ENCODE peak calls at places on chromosome 12, in four cellular contexts. C, Z, M and L are unnamed samples.

GRCh38 chr12:48572326-48572725 is 2.5 kb upstream of the LALBA start:
- DNase-seq in M (no peak), Z (no peak), C (no peak), L (no peak)

GRCh38 chr12:29148065-29148957 is 767 bp upstream of the FAR2 start:
- DNase-seq in Z (peak; percentile 11), C (no peak), M (no peak), L (peak; percentile 75)

GRCh38 chr12:22435583-22435982 is 101.1 kb upstream of the ST8SIA1 start:
- DNase-seq in M (no peak), Z (no peak), C (no peak), L (no peak)

GRCh38 chr12:90024261-90024660 is 315.6 kb upstream of the ATP2B1 start:
- DNase-seq in Z (no peak), M (peak; percentile 68), C (no peak), L (peak; percentile 67)

GRCh38 chr12:117594481-117594880 is 233.1 kb upstream of the NOS1 start:
- DNase-seq in C (no peak), M (no peak), Z (no peak), L (no peak)

GRCh38 chr12:49161092-49161795 is 27.6 kb downstream of the TUBA1A start:
- DNase-seq in Z (no peak), C (no peak), M (no peak), L (no peak)

GRCh38 chr12:32273712-32274111 is 125.6 kb upstream of the FGD4 start:
- DNase-seq in C (no peak), Z (no peak), M (no peak), L (no peak)

GRCh38 chr12:119911147-119911546 is 34.0 kb upstream of the CIT start:
- DNase-seq in Z (no peak), M (peak; percentile 69), C (no peak), L (peak; percentile 88)

GRCh38 chr12:22856120-22856699 is 231.2 kb downstream of the ETNK1 start:
- DNase-seq in M (peak; percentile 2), Z (peak; percentile 52), C (no peak), L (peak; percentile 10)

GRCh38 chr12:68560823-68561422 is 49.8 kb upstream of the RAP1B start:
- DNase-seq in Z (no peak), C (no peak), M (no peak), L (no peak)

GRCh38 chr12:4580165-4580773 is 18.3 kb downstream of the DYRK4 start:
- DNase-seq in C (no peak), M (no peak), Z (no peak), L (no peak)

GRCh38 chr12:47781479-47782371 is 8.7 kb downstream of the SLC48A1 start:
- DNase-seq in C (no peak), Z (no peak), M (no peak), L (peak; percentile 37)

GRCh38 chr12:128864516-128865186 is 11.4 kb downstream of the GLT1D1 start:
- DNase-seq in M (no peak), Z (no peak), C (no peak), L (no peak)

GRCh38 chr12:130456375-130457199 is 118.9 kb downstream of the PIWIL1 start:
- DNase-seq in M (no peak), C (no peak), Z (peak; percentile 79), L (no peak)

GRCh38 chr12:12156835-12157234 is 86.1 kb downstream of the BCL2L14 start:
- DNase-seq in C (no peak), Z (no peak), M (no peak), L (no peak)

GRCh38 chr12:49233842-49234526 is 30.9 kb upstream of the TUBA1C start:
- DNase-seq in Z (peak; percentile 78), M (no peak), C (peak; percentile 13), L (no peak)